ENCODE peak calls at places on chromosomes 2 and 18, in seven cellular contexts. A is activated CD4-positive, alpha-beta T cell treated with anti-CD3 and anti-CD28 coated beads for 24 hours; E is HCEC 1CT; V is RPMI8226; F is foreskin keratinocyte; Y is retinal pigment epithelial cell; S is amniotic epithelial cell. G is an unnamed sample.

GRCh38 chr2:238865744-238866355 is 18.0 kb downstream of the TWIST2 start:
- DNase-seq in A (no peak), E (no peak), V (no peak), F (no peak), Y (no peak), S (no peak), G (no peak)

GRCh38 chr18:34947711-34948125 is 93.5 kb upstream of the MAPRE2 start:
- DNase-seq in A (no peak), E (peak; percentile 88), V (no peak), F (peak; percentile 8), Y (no peak), S (peak; percentile 79), G (peak; percentile 39)

GRCh38 chr2:147937744-147938349 is 82.7 kb downstream of the ORC4 start:
- DNase-seq in A (peak; percentile 1), E (peak; percentile 34), V (peak; percentile 27), F (no peak), Y (no peak), S (peak; percentile 21), G (peak; percentile 10)

GRCh38 chr2:23351388-23352141 is 33.4 kb upstream of the KLHL29 start:
- DNase-seq in A (peak; percentile 42), E (peak; percentile 71), V (peak; percentile 76), F (no peak), Y (peak; percentile 20), S (peak; percentile 54), G (peak; percentile 59)

GRCh38 chr18:74131124-74131523 is 16.5 kb downstream of the FBXO15 start:
- DNase-seq in A (no peak), E (no peak), V (no peak), F (no peak), Y (no peak), S (no peak), G (no peak)

GRCh38 chr2:54206596-54206995 is 49.4 kb downstream of the TSPYL6 start:
- DNase-seq in A (no peak), E (peak; percentile 57), V (peak; percentile 14), F (no peak), Y (no peak), S (peak; percentile 44), G (peak; percentile 32)

GRCh38 chr2:44680983-44681481 is 260.5 kb upstream of the SIX3 start:
- DNase-seq in A (no peak), E (no peak), V (no peak), F (no peak), Y (peak; percentile 73), S (no peak), G (no peak)

GRCh38 chr18:79850731-79851130 is 53.0 kb downstream of the KCNG2 start:
- DNase-seq in A (no peak), E (no peak), V (no peak), F (no peak), Y (no peak), S (no peak), G (no peak)

GRCh38 chr2:160358051-160358450 is 135.6 kb downstream of the RBMS1 start:
- DNase-seq in A (no peak), E (peak; percentile 77), V (no peak), F (peak; percentile 42), Y (no peak), S (no peak), G (peak; percentile 71)

GRCh38 chr2:176445831-176446433 is 176.7 kb downstream of the MTX2 start:
- DNase-seq in A (no peak), E (peak; percentile 85), V (no peak), F (no peak), Y (no peak), S (peak; percentile 43), G (peak; percentile 58)

GRCh38 chr18:44409524-44409923 is 271.2 kb upstream of the SETBP1 start:
- DNase-seq in A (no peak), E (no peak), V (no peak), F (peak; percentile 84), Y (no peak), S (no peak), G (no peak)

GRCh38 chr2:176126929-176127768 is 2.4 kb upstream of the HOXD8 start:
- DNase-seq in A (peak; percentile 60), E (no peak), V (peak; percentile 68), F (no peak), Y (no peak), S (peak; percentile 44), G (no peak)

GRCh38 chr18:49853011-49853410 is 39.7 kb upstream of the ACAA2 start:
- DNase-seq in A (no peak), E (no peak), V (no peak), F (no peak), Y (no peak), S (no peak), G (no peak)

GRCh38 chr2:111250448-111251030 is 129.8 kb downstream of the BCL2L11 start:
- DNase-seq in A (no peak), E (no peak), V (no peak), F (no peak), Y (no peak), S (peak; percentile 31), G (no peak)

GRCh38 chr2:189631849-189632248 is 29.4 kb upstream of the ASNSD1 start:
- DNase-seq in A (no peak), E (no peak), V (no peak), F (no peak), Y (no peak), S (peak; percentile 77), G (peak; percentile 62)

GRCh38 chr2:120550893-120551446 is 184.7 kb upstream of the GLI2 start:
- DNase-seq in A (no peak), E (no peak), V (no peak), F (no peak), Y (no peak), S (peak; percentile 34), G (no peak)

GRCh38 chr2:169139993-169140767 is 70.8 kb downstream of the DHRS9 start:
- DNase-seq in A (no peak), E (no peak), V (peak; percentile 49), F (no peak), Y (no peak), S (no peak), G (no peak)

GRCh38 chr2:108409768-108410167 is 32.0 kb downstream of the SULT1C4 start:
- DNase-seq in A (no peak), E (peak; percentile 67), V (no peak), F (no peak), Y (no peak), S (peak; percentile 82), G (peak; percentile 36)

GRCh38 chr2:156340818-156341481 is 8.4 kb upstream of the NR4A2 start:
- DNase-seq in A (no peak), E (peak; percentile 64), V (peak; percentile 74), F (peak; percentile 48), Y (no peak), S (peak; percentile 15), G (no peak)

GRCh38 chr2:224141304-224141703 is 102.2 kb upstream of the SERPINE2 start:
- DNase-seq in A (no peak), E (no peak), V (no peak), F (no peak), Y (no peak), S (no peak), G (no peak)

GRCh38 chr18:36808681-36809080 is 20.1 kb downstream of the TPGS2 start:
- DNase-seq in A (no peak), E (peak; percentile 77), V (no peak), F (peak; percentile 54), Y (no peak), S (peak; percentile 74), G (peak; percentile 74)

GRCh38 chr2:205175831-205176230 is 506.5 kb upstream of the NRP2 start:
- DNase-seq in A (no peak), E (no peak), V (no peak), F (no peak), Y (no peak), S (no peak), G (no peak)

GRCh38 chr2:234496442-234496834 is 443 bp downstream of the ARL4C start:
- DNase-seq in A (no peak), E (peak; percentile 11), V (peak; percentile 50), F (no peak), Y (no peak), S (no peak), G (no peak)

GRCh38 chr18:47917923-47918610 is 12.4 kb downstream of the SMAD2 start:
- DNase-seq in A (no peak), E (no peak), V (no peak), F (no peak), Y (no peak), S (no peak), G (no peak)

GRCh38 chr2:221283896-221284295 is 288.2 kb downstream of the EPHA4 start:
- DNase-seq in A (no peak), E (peak; percentile 13), V (no peak), F (no peak), Y (peak; percentile 16), S (peak; percentile 33), G (peak; percentile 44)

GRCh38 chr2:168976034-168976654 is 55.0 kb downstream of the ABCB11 start:
- DNase-seq in A (no peak), E (no peak), V (no peak), F (no peak), Y (no peak), S (peak; percentile 21), G (no peak)

GRCh38 chr2:170475878-170476277 is 239.3 kb upstream of the SP5 start:
- DNase-seq in A (no peak), E (no peak), V (no peak), F (no peak), Y (no peak), S (no peak), G (no peak)

GRCh38 chr2:220891405-220891804 is 680.7 kb downstream of the EPHA4 start:
- DNase-seq in A (no peak), E (peak; percentile 73), V (no peak), F (peak; percentile 80), Y (peak; percentile 89), S (peak; percentile 89), G (peak; percentile 79)

GRCh38 chr2:58939388-58939787 is 698.3 kb upstream of the FANCL start:
- DNase-seq in A (no peak), E (no peak), V (no peak), F (peak; percentile 17), Y (no peak), S (peak; percentile 65), G (peak; percentile 78)

GRCh38 chr2:98846041-98846440 is 90.0 kb downstream of the CRACDL start:
- DNase-seq in A (no peak), E (no peak), V (no peak), F (no peak), Y (peak; percentile 46), S (no peak), G (no peak)

GRCh38 chr2:88545118-88545517 is 82.1 kb downstream of the EIF2AK3 start:
- DNase-seq in A (no peak), E (peak; percentile 13), V (peak; percentile 25), F (no peak), Y (no peak), S (peak; percentile 36), G (peak; percentile 37)